ENCODE peak calls at places on chromosomes 13 and 19, in six cellular contexts. Q is fibroblast of pulmonary artery, A is ecto neural progenitor cell, K is T-helper 9 cell, H is ELR, U is bronchial epithelial cell. F is an unnamed sample.
A peak's percentile ranks its signal among the peaks of the same experiment; 100 is the strongest.

GRCh38 chr13:78022164-78022877 is 103.7 kb upstream of the EDNRB start:
- DNase-seq in Q (peak; percentile 82), A (no peak), K (no peak), H (peak; percentile 88), U (peak; percentile 87), F (peak; percentile 18)

GRCh38 chr19:10986301-10987127 is 25.7 kb downstream of the SMARCA4 start:
- DNase-seq in Q (no peak), A (no peak), K (no peak), H (no peak), U (no peak), F (no peak)

GRCh38 chr13:20824762-20825161 is 51.0 kb upstream of the EEF1AKMT1 start:
- DNase-seq in Q (no peak), A (no peak), K (no peak), H (peak; percentile 90), U (no peak), F (no peak)

GRCh38 chr13:59034198-59034597 is 1129.5 kb downstream of the DIAPH3 start:
- DNase-seq in Q (no peak), A (no peak), K (no peak), H (no peak), U (no peak), F (no peak)

GRCh38 chr19:39332293-39332692 is 3.5 kb downstream of the GMFG start:
- DNase-seq in Q (no peak), A (no peak), K (no peak), H (no peak), U (no peak), F (no peak)

GRCh38 chr13:99310382-99311031 is 3.3 kb upstream of the GPR183 start:
- DNase-seq in Q (peak; percentile 49), A (no peak), K (no peak), H (peak; percentile 89), U (no peak), F (no peak)

GRCh38 chr13:51618626-51619025 is 34.4 kb downstream of the WDFY2 start:
- DNase-seq in Q (peak; percentile 54), A (no peak), K (no peak), H (no peak), U (no peak), F (no peak)

GRCh38 chr13:106532111-106532929 is 3.1 kb downstream of the EFNB2 start:
- DNase-seq in Q (peak; percentile 38), A (no peak), K (no peak), H (peak; percentile 52), U (peak; percentile 34), F (no peak)

GRCh38 chr13:93180376-93180966 is 46.1 kb upstream of the GPC6 start:
- DNase-seq in Q (peak; percentile 64), A (no peak), K (no peak), H (no peak), U (no peak), F (no peak)

GRCh38 chr13:20441879-20442278 is 83.8 kb downstream of the CRYL1 start:
- DNase-seq in Q (peak; percentile 76), A (no peak), K (no peak), H (peak; percentile 48), U (peak; percentile 60), F (peak; percentile 31)

GRCh38 chr13:108855737-108856387 is 226.5 kb downstream of the MYO16 start:
- DNase-seq in Q (no peak), A (no peak), K (no peak), H (no peak), U (no peak), F (no peak)

GRCh38 chr19:31430381-31430780 is 81.1 kb upstream of the TSHZ3 start:
- DNase-seq in Q (no peak), A (no peak), K (no peak), H (no peak), U (no peak), F (no peak)

GRCh38 chr19:3576696-3577443 is 4.1 kb downstream of the HMG20B start:
- DNase-seq in Q (peak; percentile 73), A (peak; percentile 88), K (no peak), H (no peak), U (no peak), F (no peak)

GRCh38 chr19:31154021-31154420 is 195.2 kb downstream of the TSHZ3 start:
- DNase-seq in Q (peak; percentile 26), A (no peak), K (no peak), H (peak; percentile 72), U (peak; percentile 99), F (peak; percentile 62)

GRCh38 chr19:51320258-51320657 is 8.8 kb downstream of the IGLON5 start:
- DNase-seq in Q (no peak), A (no peak), K (no peak), H (no peak), U (no peak), F (no peak)

GRCh38 chr13:52669677-52670076 is 17.0 kb downstream of the SUGT1 start:
- DNase-seq in Q (no peak), A (no peak), K (no peak), H (no peak), U (no peak), F (no peak)

GRCh38 chr13:20526664-20527063 is 1.0 kb upstream of the CRYL1 start:
- DNase-seq in Q (peak; percentile 36), A (no peak), K (no peak), H (peak; percentile 69), U (no peak), F (no peak)

F was measured in RWPE1.